ENCODE peak calls at places on chromosomes 7 and 10, in nine cellular contexts. S, I, V, Z, C, Q, F, Y and J are unnamed samples.
A peak's percentile ranks its signal among the peaks of the same experiment; 100 is the strongest.

GRCh38 chr10:124183617-124184016 is 90.2 kb upstream of the CHST15 start:
- DNase-seq in C (no peak), S (no peak), V (no peak), I (no peak), Y (no peak), Q (no peak), Z (peak; percentile 26), F (no peak), J (no peak)

GRCh38 chr7:20577362-20578069 is 38.0 kb upstream of the ABCB5 start:
- DNase-seq in Z (no peak), C (no peak), S (no peak), F (no peak), Q (no peak), V (no peak), Y (no peak), I (no peak), J (no peak)

GRCh38 chr10:59079386-59080226 is 96.8 kb upstream of the PHYHIPL start:
- DNase-seq in Y (no peak), F (no peak), C (no peak), I (no peak), V (peak; percentile 26), S (no peak), Q (no peak), Z (no peak), J (no peak)

GRCh38 chr10:70122742-70123141 is 9.9 kb downstream of the AIFM2 start:
- DNase-seq in S (no peak), I (no peak), Z (no peak), Q (no peak), V (no peak), C (no peak), Y (no peak), F (no peak), J (no peak)

GRCh38 chr7:125355899-125356298 is 426.3 kb upstream of the POT1 start:
- DNase-seq in Z (no peak), Y (no peak), F (no peak), Q (no peak), S (no peak), I (no peak), V (no peak), C (no peak), J (no peak)

GRCh38 chr10:70272925-70273316 is 10.9 kb downstream of the NPFFR1 start:
- DNase-seq in V (no peak), Y (no peak), S (no peak), C (no peak), I (no peak), Z (no peak), Q (no peak), F (no peak), J (peak; percentile 75)

GRCh38 chr7:116259156-116259555 is 48.8 kb downstream of the TES start:
- DNase-seq in Y (no peak), Q (no peak), I (no peak), C (no peak), F (no peak), Z (no peak), S (no peak), V (no peak), J (no peak)

GRCh38 chr7:83509255-83510021 is 139.5 kb downstream of the SEMA3E start:
- DNase-seq in V (no peak), S (no peak), C (no peak), Z (no peak), Q (no peak), I (no peak), F (no peak), Y (no peak), J (no peak)

GRCh38 chr7:103637080-103637479 is 191.1 kb upstream of the SLC26A5 start:
- DNase-seq in Z (no peak), Y (no peak), C (no peak), V (peak; percentile 81), Q (no peak), F (no peak), S (no peak), I (no peak), J (no peak)

GRCh38 chr10:52801951-52802350 is 29.4 kb upstream of the MBL2 start:
- DNase-seq in F (no peak), I (no peak), Q (no peak), Y (no peak), S (no peak), C (no peak), Z (no peak), V (no peak), J (no peak)

GRCh38 chr10:28717659-28718201 is 40.4 kb downstream of the BAMBI start:
- DNase-seq in I (no peak), C (no peak), V (no peak), Y (no peak), Z (no peak), S (no peak), Q (no peak), F (no peak), J (no peak)

GRCh38 chr10:28721318-28721717 is 44.0 kb downstream of the BAMBI start:
- DNase-seq in V (no peak), I (no peak), Z (no peak), Y (no peak), F (no peak), Q (no peak), S (no peak), C (no peak), J (no peak)

GRCh38 chr10:28716748-28717147 is 39.4 kb downstream of the BAMBI start:
- DNase-seq in C (no peak), F (no peak), Q (no peak), Z (no peak), V (no peak), S (no peak), Y (no peak), I (no peak), J (no peak)

GRCh38 chr10:28719789-28720436 is 42.6 kb downstream of the BAMBI start:
- DNase-seq in Q (no peak), Y (no peak), I (no peak), F (no peak), V (peak; percentile 10), C (no peak), Z (no peak), S (no peak), J (no peak)

GRCh38 chr10:28722065-28722803 is 44.9 kb downstream of the BAMBI start:
- DNase-seq in S (peak; percentile 8), F (no peak), Y (peak; percentile 19), Q (no peak), C (no peak), V (peak; percentile 4), I (no peak), Z (peak; percentile 64), J (no peak)
- TF ChIP-seq CTCF in S (no peak), F (no peak), Y (no peak), Q (no peak), C (no peak), V (peak; percentile 14), I (no peak), Z (no peak), J (no peak)

GRCh38 chr10:132455986-132456847 is 59.2 kb downstream of the PWWP2B start:
- DNase-seq in Z (no peak), F (no peak), C (no peak), Y (no peak), Q (no peak), S (no peak), I (no peak), V (no peak), J (no peak)

GRCh38 chr10:132458071-132458594 is 61.1 kb downstream of the PWWP2B start:
- DNase-seq in S (no peak), Q (no peak), Y (no peak), I (no peak), Z (no peak), F (no peak), V (no peak), C (no peak), J (no peak)

GRCh38 chr10:132457328-132458070 is 60.5 kb downstream of the PWWP2B start:
- DNase-seq in V (no peak), C (no peak), Z (no peak), Q (no peak), I (no peak), S (no peak), F (no peak), Y (peak; percentile 16), J (no peak)

GRCh38 chr10:132455441-132455971 is 58.5 kb downstream of the PWWP2B start:
- DNase-seq in C (no peak), Q (no peak), Y (no peak), S (peak; percentile 74), I (no peak), Z (no peak), F (no peak), V (no peak), J (no peak)

DNA sequence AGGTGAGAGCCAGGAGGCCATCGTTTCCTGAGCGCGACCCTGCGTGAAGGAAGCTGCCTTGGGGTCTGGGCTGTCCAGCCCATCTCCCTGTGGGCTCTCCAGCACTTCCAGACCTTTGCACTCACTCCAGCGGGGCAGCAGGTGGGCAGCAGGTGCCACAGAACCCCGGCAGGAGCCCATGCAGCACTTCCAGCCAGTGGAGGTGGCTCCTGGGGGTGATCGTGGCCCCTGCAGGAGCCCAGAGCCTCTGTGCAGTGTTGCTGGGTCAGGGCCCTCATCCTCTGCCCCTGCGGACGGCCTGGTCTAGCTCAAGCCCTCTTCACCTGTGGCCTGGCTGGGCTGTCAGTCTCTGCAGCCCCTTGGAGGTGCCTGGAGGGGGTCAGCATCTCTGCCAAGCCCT is 59.9 kb downstream of the PWWP2B start:
- DNase-seq in I (no peak), Y (no peak), F (no peak), S (no peak), Z (no peak), C (no peak), Q (no peak), V (no peak), J (no peak)
- TF ChIP-seq CTCF in I (no peak), Y (no peak), F (no peak), S (no peak), Z (no peak), C (no peak), Q (no peak), V (no peak), J (no peak)

GRCh38 chr10:116079355-116079754 is 193.7 kb downstream of the GFRA1 start:
- DNase-seq in Q (no peak), F (no peak), V (no peak), I (no peak), Y (no peak), S (no peak), Z (no peak), C (no peak), J (no peak)
- TF ChIP-seq CTCF in Q (no peak), F (no peak), V (no peak), I (no peak), Y (no peak), S (no peak), Z (no peak), C (no peak), J (no peak)

GRCh38 chr10:123148414-123149161 is 652 bp downstream of the HMX2 start:
- DNase-seq in Q (no peak), S (no peak), Y (no peak), C (no peak), V (no peak), I (no peak), F (no peak), Z (no peak), J (peak; percentile 52)

GRCh38 chr10:123149162-123149567 is 1.2 kb downstream of the HMX2 start:
- DNase-seq in Y (no peak), F (no peak), C (no peak), I (no peak), Q (no peak), Z (no peak), V (no peak), S (no peak), J (no peak)

GRCh38 chr10:123146892-123147634 is 873 bp upstream of the HMX2 start:
- DNase-seq in Q (no peak), F (no peak), Y (no peak), C (no peak), Z (no peak), I (no peak), V (no peak), S (no peak), J (no peak)

GRCh38 chr10:123146013-123146891 is 1.7 kb upstream of the HMX2 start:
- DNase-seq in Z (no peak), C (no peak), S (no peak), I (no peak), Y (no peak), F (no peak), Q (no peak), V (no peak), J (peak; percentile 32)

GRCh38 chr10:123147635-123148413 is at the start of gene HMX2:
- DNase-seq in Q (no peak), C (no peak), F (no peak), S (no peak), I (no peak), Z (no peak), V (no peak), Y (no peak), J (peak; percentile 79)
- TF ChIP-seq CTCF in Q (no peak), C (no peak), F (no peak), S (no peak), I (no peak), Z (no peak), V (no peak), Y (no peak), J (no peak)